ENCODE peak calls at places on chromosomes 1 and 21, in eight cellular contexts. O is psoas muscle; N is T-helper 22 cell; A is HTR-8/SVneo; W is GM06990; R is activated naive CD4-positive, alpha-beta T cell treated with Interleukin-2 at 50 U/mL for 16 hours; Z is OCI-LY7; P is CD8-positive, alpha-beta memory T cell. E is an unnamed sample.

GRCh38 chr1:110612060-110612745 is 6.0 kb upstream of the KCNA2 start:
- DNase-seq in O (no peak), N (no peak), A (no peak), W (no peak), R (no peak), Z (no peak), P (no peak), E (no peak)

GRCh38 chr1:193681422-193681821 is 495.0 kb upstream of the B3GALT2 start:
- DNase-seq in O (no peak), N (no peak), A (no peak), W (no peak), R (no peak), Z (no peak), P (no peak), E (no peak)

GRCh38 chr1:29500041-29500440 is 263.7 kb downstream of the PTPRU start:
- DNase-seq in O (no peak), N (no peak), A (no peak), W (no peak), R (no peak), Z (no peak), P (no peak), E (no peak)

GRCh38 chr1:33502726-33503125 is 30.3 kb downstream of the ZSCAN20 start:
- DNase-seq in O (no peak), N (no peak), A (no peak), W (no peak), R (no peak), Z (no peak), P (no peak), E (no peak)

GRCh38 chr1:108036796-108037545 is 72.0 kb upstream of the VAV3 start:
- DNase-seq in O (no peak), N (no peak), A (no peak), W (no peak), R (no peak), Z (no peak), P (no peak), E (no peak)

GRCh38 chr21:44324106-44324853 is 14.9 kb downstream of the CFAP410 start:
- DNase-seq in O (no peak), N (no peak), A (no peak), W (no peak), R (no peak), Z (no peak), P (no peak), E (no peak)

GRCh38 chr1:12284486-12284885 is 54.7 kb downstream of the VPS13D start:
- DNase-seq in O (no peak), N (no peak), A (no peak), W (no peak), R (no peak), Z (no peak), P (no peak), E (no peak)

GRCh38 chr1:175641633-175642032 is 101.8 kb downstream of the TNR start:
- DNase-seq in O (no peak), N (no peak), A (no peak), W (no peak), R (no peak), Z (no peak), P (no peak), E (no peak)

GRCh38 chr1:100391675-100392074 is 39.4 kb downstream of the CDC14A start:
- DNase-seq in O (no peak), N (no peak), A (no peak), W (no peak), R (no peak), Z (no peak), P (no peak), E (no peak)

GRCh38 chr1:50195205-50195604 is 86.5 kb downstream of the ELAVL4 start:
- DNase-seq in O (no peak), N (no peak), A (no peak), W (no peak), R (no peak), Z (no peak), P (no peak), E (no peak)

GRCh38 chr1:218079379-218079778 is 205.7 kb upstream of the RRP15 start:
- DNase-seq in O (no peak), N (no peak), A (no peak), W (no peak), R (no peak), Z (no peak), P (no peak), E (no peak)